ENCODE peak calls at places on chromosomes 3 and 15, in four cellular contexts. One of them, this sample, is unnamed.

GRCh38 chr3:159953320-159953719 is 35.3 kb upstream of the IL12A start:
- DNase-seq in fibroblast of lung: no peak
- DNase-seq in mammary epithelial cell: no peak
- DNase-seq in GM23338: no peak
- DNase-seq in this sample: no peak

GRCh38 chr3:59660852-59661624 is 611.2 kb upstream of the CFAP20DC start:
- DNase-seq in fibroblast of lung: peak; percentile 30
- DNase-seq in mammary epithelial cell: no peak
- DNase-seq in GM23338: no peak
- DNase-seq in this sample: no peak

GRCh38 chr3:22451501-22451900 is 700.5 kb upstream of the ZNF385D start:
- DNase-seq in fibroblast of lung: no peak
- DNase-seq in mammary epithelial cell: no peak
- DNase-seq in GM23338: no peak
- DNase-seq in this sample: no peak

GRCh38 chr3:73098873-73099272 is 37.4 kb downstream of the EBLN2 start:
- DNase-seq in fibroblast of lung: no peak
- DNase-seq in mammary epithelial cell: no peak
- DNase-seq in GM23338: no peak
- DNase-seq in this sample: no peak

GRCh38 chr15:79673416-79674123 is 223.2 kb downstream of the MTHFS start:
- DNase-seq in fibroblast of lung: peak; percentile 13
- DNase-seq in mammary epithelial cell: peak; percentile 20
- DNase-seq in GM23338: peak; percentile 56
- DNase-seq in this sample: peak; percentile 76

GRCh38 chr3:50572158-50572557 is 2.8 kb downstream of the HEMK1 start:
- DNase-seq in fibroblast of lung: peak; percentile 67
- DNase-seq in mammary epithelial cell: peak; percentile 53
- DNase-seq in GM23338: peak; percentile 81
- DNase-seq in this sample: peak; percentile 95

GRCh38 chr3:7249493-7250076 is 388.7 kb downstream of the GRM7 start:
- DNase-seq in fibroblast of lung: no peak
- DNase-seq in mammary epithelial cell: no peak
- DNase-seq in GM23338: no peak
- DNase-seq in this sample: no peak

GRCh38 chr15:38894260-38894948 is 329.8 kb upstream of the RASGRP1 start:
- DNase-seq in fibroblast of lung: peak; percentile 92
- DNase-seq in mammary epithelial cell: peak; percentile 66
- DNase-seq in GM23338: no peak
- DNase-seq in this sample: peak; percentile 57

GRCh38 chr3:11721114-11721440 is 77.4 kb upstream of the VGLL4 start:
- DNase-seq in fibroblast of lung: peak; percentile 8
- DNase-seq in mammary epithelial cell: no peak
- DNase-seq in GM23338: no peak
- DNase-seq in this sample: no peak

GRCh38 chr3:190012314-190012782 is 108.3 kb downstream of the P3H2 start:
- DNase-seq in fibroblast of lung: no peak
- DNase-seq in mammary epithelial cell: peak; percentile 67
- DNase-seq in GM23338: peak; percentile 77
- DNase-seq in this sample: no peak

GRCh38 chr3:127044996-127045395 is 62.1 kb downstream of the PLXNA1 start:
- DNase-seq in fibroblast of lung: peak; percentile 8
- DNase-seq in mammary epithelial cell: no peak
- DNase-seq in GM23338: peak; percentile 61
- DNase-seq in this sample: peak; percentile 88

GRCh38 chr3:192841428-192841827 is 76.2 kb downstream of the MB21D2 start:
- DNase-seq in fibroblast of lung: no peak
- DNase-seq in mammary epithelial cell: no peak
- DNase-seq in GM23338: no peak
- DNase-seq in this sample: no peak

GRCh38 chr15:91182096-91182495 is 82.0 kb downstream of the SV2B start:
- DNase-seq in fibroblast of lung: no peak
- DNase-seq in mammary epithelial cell: no peak
- DNase-seq in GM23338: no peak
- DNase-seq in this sample: no peak

GRCh38 chr15:90650956-90651689 is 66.0 kb upstream of the BLM start:
- DNase-seq in fibroblast of lung: no peak
- DNase-seq in mammary epithelial cell: no peak
- DNase-seq in GM23338: no peak
- DNase-seq in this sample: no peak

GRCh38 chr15:39300451-39301153 is 280.3 kb upstream of the THBS1 start:
- DNase-seq in fibroblast of lung: peak; percentile 50
- DNase-seq in mammary epithelial cell: peak; percentile 49
- DNase-seq in GM23338: no peak
- DNase-seq in this sample: peak; percentile 30

GRCh38 chr3:47314056-47314764 is 31.5 kb downstream of the KLHL18 start:
- DNase-seq in fibroblast of lung: no peak
- DNase-seq in mammary epithelial cell: no peak
- DNase-seq in GM23338: no peak
- DNase-seq in this sample: no peak
- H3K4me2 ChIP-seq in fibroblast of lung: no peak overlapping the region
- H3K4me2 ChIP-seq in mammary epithelial cell: no peak overlapping the region
- H3K4me2 ChIP-seq in GM23338: no peak overlapping the region
- H3K4me2 ChIP-seq in this sample: no peak overlapping the region

GRCh38 chr3:162799910-162800309 is 1303.3 kb downstream of the OTOL1 start:
- DNase-seq in fibroblast of lung: peak; percentile 12
- DNase-seq in mammary epithelial cell: no peak
- DNase-seq in GM23338: peak; percentile 8
- DNase-seq in this sample: no peak
- TF ChIP-seq CTCF in fibroblast of lung: no peak
- TF ChIP-seq CTCF in mammary epithelial cell: no peak
- TF ChIP-seq CTCF in GM23338: no peak
- TF ChIP-seq CTCF in this sample: peak; percentile 31

DNA sequence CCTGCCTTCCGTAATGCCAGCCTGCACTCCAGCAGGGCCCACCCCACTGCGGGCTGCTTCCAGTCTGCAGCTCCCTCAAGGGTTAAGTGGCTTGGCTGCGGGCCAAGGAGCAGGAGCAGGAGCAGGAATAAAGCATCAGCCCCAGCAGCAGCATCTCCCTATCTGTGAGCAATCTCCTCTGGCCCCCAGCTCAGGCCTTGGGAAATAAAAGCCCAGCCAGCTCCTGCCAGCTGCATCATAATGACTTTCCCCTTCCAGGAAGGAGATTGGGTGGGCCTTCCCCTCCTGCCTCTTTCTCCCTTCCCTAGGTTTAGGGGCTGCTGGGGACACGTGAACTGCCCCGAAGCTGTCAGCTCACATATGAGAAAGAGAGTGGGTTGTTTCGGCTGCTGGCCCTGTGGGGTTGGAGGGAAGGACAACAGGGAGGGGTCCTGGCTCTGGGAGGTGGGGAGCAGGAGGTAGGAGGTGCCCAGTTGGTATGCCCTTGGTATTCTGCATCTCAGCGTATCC is 34.6 kb upstream of the FGD5 start:
- DNase-seq in fibroblast of lung: no peak
- DNase-seq in mammary epithelial cell: no peak
- DNase-seq in GM23338: peak; percentile 38
- DNase-seq in this sample: no peak
- H3K4me2 ChIP-seq in fibroblast of lung: no peak overlapping the region
- H3K4me2 ChIP-seq in mammary epithelial cell: no peak overlapping the region
- H3K4me2 ChIP-seq in GM23338: no peak overlapping the region
- H3K4me2 ChIP-seq in this sample: no peak overlapping the region

GRCh38 chr3:185067173-185067572 is 85.7 kb downstream of the C3orf70 start:
- DNase-seq in fibroblast of lung: no peak
- DNase-seq in mammary epithelial cell: no peak
- DNase-seq in GM23338: no peak
- DNase-seq in this sample: no peak

GRCh38 chr3:185062221-185062620 is 90.6 kb downstream of the C3orf70 start:
- DNase-seq in fibroblast of lung: no peak
- DNase-seq in mammary epithelial cell: no peak
- DNase-seq in GM23338: no peak
- DNase-seq in this sample: no peak

GRCh38 chr3:185066251-185066650 is 86.6 kb downstream of the C3orf70 start:
- DNase-seq in fibroblast of lung: no peak
- DNase-seq in mammary epithelial cell: no peak
- DNase-seq in GM23338: no peak
- DNase-seq in this sample: peak; percentile 52

GRCh38 chr3:185063431-185063830 is 89.4 kb downstream of the C3orf70 start:
- DNase-seq in fibroblast of lung: no peak
- DNase-seq in mammary epithelial cell: no peak
- DNase-seq in GM23338: no peak
- DNase-seq in this sample: no peak

DNA sequence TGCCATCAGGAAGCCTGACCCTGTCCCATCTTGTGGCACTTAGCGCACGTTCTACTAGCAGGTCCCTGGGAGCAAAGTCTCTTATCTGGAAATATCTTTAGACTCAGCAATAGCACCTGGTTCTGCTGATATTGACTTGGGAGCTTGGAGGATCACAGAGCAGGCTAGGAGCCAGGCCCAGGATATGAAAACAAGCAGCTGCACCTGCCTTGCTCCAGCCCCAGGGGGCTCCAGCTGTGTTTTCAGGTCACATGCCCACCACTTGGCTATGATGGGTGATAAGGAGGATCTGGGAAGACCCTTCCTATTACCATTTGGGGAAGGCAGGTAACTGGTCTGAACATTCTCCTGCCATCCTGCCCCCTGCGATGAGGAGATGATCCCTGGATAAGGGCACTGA is 87.8 kb downstream of the C3orf70 start:
- DNase-seq in fibroblast of lung: no peak
- DNase-seq in mammary epithelial cell: no peak
- DNase-seq in GM23338: peak; percentile 43
- DNase-seq in this sample: no peak
- TF ChIP-seq CTCF in fibroblast of lung: no peak
- TF ChIP-seq CTCF in mammary epithelial cell: no peak
- TF ChIP-seq CTCF in GM23338: peak; percentile 49
- TF ChIP-seq CTCF in this sample: no peak

DNA sequence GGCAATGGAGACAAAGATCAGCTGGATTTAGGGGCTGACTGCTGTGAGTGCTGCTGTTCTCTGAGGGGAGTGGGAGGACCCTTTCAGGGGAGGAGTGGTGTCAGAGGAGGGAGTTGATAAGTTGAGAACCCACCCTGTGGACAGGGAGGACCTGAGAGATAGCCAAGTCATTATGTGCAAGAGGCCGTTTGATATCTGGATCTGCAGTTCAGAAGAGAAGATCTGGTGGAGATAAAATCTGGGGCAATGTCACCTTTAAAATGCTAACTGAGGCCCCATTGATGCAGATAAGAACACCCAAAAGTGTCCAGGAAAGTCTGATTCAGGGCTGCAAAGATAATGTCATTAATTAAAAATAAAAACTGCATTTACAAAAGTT is 256.1 kb upstream of the HES1 start:
- DNase-seq in fibroblast of lung: no peak
- DNase-seq in mammary epithelial cell: no peak
- DNase-seq in GM23338: no peak
- DNase-seq in this sample: no peak
- H3K4me2 ChIP-seq in fibroblast of lung: no peak overlapping the region
- H3K4me2 ChIP-seq in mammary epithelial cell: no peak overlapping the region
- H3K4me2 ChIP-seq in GM23338: no peak overlapping the region
- H3K4me2 ChIP-seq in this sample: no peak overlapping the region

GRCh38 chr3:108883373-108883772 is 60.8 kb downstream of the TRAT1 start:
- DNase-seq in fibroblast of lung: no peak
- DNase-seq in mammary epithelial cell: no peak
- DNase-seq in GM23338: no peak
- DNase-seq in this sample: no peak

GRCh38 chr3:108882762-108883161 is 60.2 kb downstream of the TRAT1 start:
- DNase-seq in fibroblast of lung: no peak
- DNase-seq in mammary epithelial cell: no peak
- DNase-seq in GM23338: no peak
- DNase-seq in this sample: no peak

GRCh38 chr3:108877906-108878305 is 55.3 kb downstream of the TRAT1 start:
- DNase-seq in fibroblast of lung: no peak
- DNase-seq in mammary epithelial cell: no peak
- DNase-seq in GM23338: no peak
- DNase-seq in this sample: no peak

GRCh38 chr3:108879915-108880314 is 57.3 kb downstream of the TRAT1 start:
- DNase-seq in fibroblast of lung: no peak
- DNase-seq in mammary epithelial cell: no peak
- DNase-seq in GM23338: peak; percentile 12
- DNase-seq in this sample: no peak
- TF ChIP-seq CTCF in fibroblast of lung: no peak
- TF ChIP-seq CTCF in mammary epithelial cell: peak; percentile 9
- TF ChIP-seq CTCF in GM23338: peak; percentile 64
- TF ChIP-seq CTCF in this sample: no peak

GRCh38 chr3:33883538-33884203 is 85.2 kb downstream of the PDCD6IP start:
- DNase-seq in fibroblast of lung: peak; percentile 64
- DNase-seq in mammary epithelial cell: peak; percentile 16
- DNase-seq in GM23338: peak; percentile 76
- DNase-seq in this sample: peak; percentile 81
- H3K4me2 ChIP-seq in fibroblast of lung: peak overlapping the region; percentile 76
- H3K4me2 ChIP-seq in mammary epithelial cell: peak overlapping the region; percentile 4
- H3K4me2 ChIP-seq in GM23338: no peak overlapping the region
- H3K4me2 ChIP-seq in this sample: peak overlapping the region; percentile 78

GRCh38 chr3:39724233-39724846 is 85.1 kb upstream of the MYRIP start:
- DNase-seq in fibroblast of lung: no peak
- DNase-seq in mammary epithelial cell: no peak
- DNase-seq in GM23338: peak; percentile 42
- DNase-seq in this sample: no peak
- TF ChIP-seq CTCF in fibroblast of lung: no peak
- TF ChIP-seq CTCF in mammary epithelial cell: peak; percentile 24
- TF ChIP-seq CTCF in GM23338: peak; percentile 73
- TF ChIP-seq CTCF in this sample: no peak

DNA sequence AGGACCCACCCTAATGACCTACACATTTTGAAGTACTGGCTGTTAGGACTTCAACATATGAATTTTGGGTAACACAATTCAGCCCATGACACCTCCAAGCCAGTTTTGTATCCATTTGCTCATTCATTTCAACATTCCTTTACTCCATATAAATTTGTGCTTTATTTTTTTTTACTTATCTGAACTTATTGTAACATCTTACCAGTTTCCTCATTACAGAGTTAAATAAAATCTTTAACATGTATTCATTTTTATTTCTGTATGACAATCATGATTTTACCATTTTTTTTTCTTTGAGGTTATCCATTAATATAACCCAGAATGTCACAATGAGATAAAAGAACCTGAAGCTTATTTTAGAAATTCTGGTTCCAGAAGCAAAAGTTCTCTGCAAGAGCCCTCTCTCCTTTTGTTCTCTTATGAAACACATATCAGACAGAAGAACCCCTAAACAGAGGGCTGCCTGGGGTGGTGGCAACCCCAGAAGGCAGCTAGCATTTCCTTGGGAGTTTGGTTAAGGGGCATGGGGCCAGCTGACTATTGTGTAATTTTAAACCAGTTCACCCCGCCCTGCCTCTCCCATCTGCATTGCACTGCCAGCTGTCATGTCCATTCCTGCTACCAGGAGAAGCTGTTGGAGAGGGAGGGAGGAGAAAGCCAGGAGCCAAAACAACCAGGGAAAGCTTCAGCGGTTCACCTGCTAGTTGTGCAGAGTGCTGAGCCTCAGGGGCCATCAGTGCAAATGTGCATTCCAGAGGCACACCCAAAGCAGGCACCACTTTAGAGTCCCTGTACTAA is 47.8 kb upstream of the ATP1B3 start:
- DNase-seq in fibroblast of lung: peak; percentile 47
- DNase-seq in mammary epithelial cell: peak; percentile 79
- DNase-seq in GM23338: no peak
- DNase-seq in this sample: no peak
- H3K4me2 ChIP-seq in fibroblast of lung: no peak overlapping the region
- H3K4me2 ChIP-seq in mammary epithelial cell: peak overlapping the region; percentile 52
- H3K4me2 ChIP-seq in GM23338: no peak overlapping the region
- H3K4me2 ChIP-seq in this sample: no peak overlapping the region

This sample was measured in osteoblast.